ENCODE peak calls at places on chromosomes 6 and 20, in seven cellular contexts. H, Y, A, X, W, I and O are unnamed samples. For H3K9me3, the result is how much of the 10 kb centered on the place peaks cover.

GRCh38 chr6:41437604-41438003 is 102.2 kb downstream of the NCR2 start:
- DNase-seq in H (no peak), Y (no peak), A (no peak), X (no peak), W (no peak), I (no peak), O (no peak)

GRCh38 chr6:2848851-2849250 is 7.2 kb upstream of the SERPINB1 start:
- DNase-seq in H (no peak), Y (no peak), A (no peak), X (no peak), W (no peak), I (no peak), O (peak)

GRCh38 chr20:37503256-37503927 is 17.7 kb upstream of the NNAT start:
- DNase-seq in H (no peak), Y (no peak), A (no peak), X (peak), W (no peak), I (no peak), O (no peak)

GRCh38 chr20:37298190-37298939 is 8.9 kb downstream of the MANBAL start:
- DNase-seq in H (peak), Y (no peak), A (no peak), X (no peak), W (no peak), I (peak), O (no peak)

GRCh38 chr6:154572592-154572991 is 62.1 kb upstream of the CNKSR3 start:
- DNase-seq in H (no peak), Y (peak), A (no peak), X (no peak), W (no peak), I (no peak), O (no peak)

GRCh38 chr6:2792330-2792729 is 27.1 kb downstream of the WRNIP1 start:
- DNase-seq in H (peak), Y (no peak), A (no peak), X (no peak), W (no peak), I (no peak), O (no peak)

GRCh38 chr6:34237316-34237721 is 646 bp downstream of the HMGA1 start:
- DNase-seq in H (peak), Y (no peak), A (no peak), X (no peak), W (peak), I (no peak), O (no peak)

GRCh38 chr6:118083711-118084110 is 176.6 kb downstream of the SLC35F1 start:
- DNase-seq in H (no peak), Y (no peak), A (no peak), X (no peak), W (no peak), I (no peak), O (no peak)

GRCh38 chr20:36461600-36462439 is 79.5 kb upstream of the MYL9 start:
- DNase-seq in H (peak), Y (peak), A (no peak), X (peak), W (peak), I (peak), O (peak)

GRCh38 chr6:89508755-89509563 is 76.0 kb downstream of the ANKRD6 start:
- DNase-seq in H (peak), Y (no peak), A (no peak), X (no peak), W (peak), I (no peak), O (no peak)

GRCh38 chr20:57160985-57161384 is 105.5 kb downstream of the BMP7 start:
- DNase-seq in H (no peak), Y (no peak), A (no peak), X (no peak), W (no peak), I (no peak), O (no peak)

GRCh38 chr20:48335421-48336090 is 492.2 kb downstream of the PREX1 start:
- DNase-seq in H (no peak), Y (no peak), A (no peak), X (no peak), W (no peak), I (no peak), O (no peak)

GRCh38 chr6:51342393-51342792 is 523.7 kb downstream of the TFAP2B start:
- DNase-seq in H (no peak), Y (no peak), A (no peak), X (no peak), W (no peak), I (no peak), O (no peak)

GRCh38 chr6:110814488-110815259 is 595 bp downstream of the CDK19 start:
- DNase-seq in H (peak), Y (peak), A (no peak), X (peak), W (peak), I (peak), O (peak)

GRCh38 chr20:21613512-21613911 is 92.0 kb upstream of the PAX1 start:
- DNase-seq in H (no peak), Y (no peak), A (no peak), X (no peak), W (no peak), I (no peak), O (no peak)

GRCh38 chr6:41693866-41694265 is 41.5 kb downstream of the TFEB start:
- DNase-seq in H (no peak), Y (no peak), A (no peak), X (no peak), W (no peak), I (no peak), O (no peak)

GRCh38 chr6:138863331-138863730 is 67.4 kb downstream of the ECT2L start:
- DNase-seq in H (no peak), Y (no peak), A (no peak), X (peak), W (no peak), I (no peak), O (no peak)

GRCh38 chr6:110575910-110576463 is 99.6 kb upstream of the SLC22A16 start:
- DNase-seq in H (no peak), Y (no peak), A (no peak), X (no peak), W (no peak), I (no peak), O (no peak)

GRCh38 chr6:134436950-134437349 is 119.0 kb upstream of the SGK1 start:
- DNase-seq in H (peak), Y (no peak), A (no peak), X (no peak), W (no peak), I (no peak), O (no peak)

GRCh38 chr6:134438825-134439224 is 120.9 kb upstream of the SGK1 start:
- DNase-seq in H (no peak), Y (no peak), A (no peak), X (no peak), W (no peak), I (no peak), O (no peak)

GRCh38 chr6:134436281-134436815 is 118.4 kb upstream of the SGK1 start:
- DNase-seq in H (peak), Y (peak), A (peak), X (peak), W (no peak), I (no peak), O (peak)

GRCh38 chr6:134435814-134436280 is 117.9 kb upstream of the SGK1 start:
- DNase-seq in H (no peak), Y (no peak), A (no peak), X (no peak), W (no peak), I (no peak), O (no peak)

DNA sequence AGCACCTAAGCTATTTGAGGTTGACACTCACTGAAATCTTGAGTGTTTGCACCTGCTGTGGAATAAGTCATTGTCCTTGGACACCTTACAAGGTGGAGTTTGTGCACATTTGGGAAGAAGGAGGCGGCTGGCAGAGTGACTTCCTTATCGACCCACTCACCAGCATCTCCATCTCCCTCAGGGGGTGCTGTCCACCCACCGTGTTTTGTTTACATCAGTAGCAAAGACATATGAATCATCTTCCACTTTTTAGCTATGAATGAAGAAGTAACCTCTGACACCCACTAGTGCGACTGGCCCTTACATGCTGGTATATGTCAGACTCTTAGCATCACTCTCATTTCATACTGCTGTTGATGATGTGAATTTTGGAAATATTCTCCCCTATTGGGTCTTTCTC is 119.5 kb upstream of the SGK1 start:
- DNase-seq in H (peak), Y (no peak), A (no peak), X (no peak), W (no peak), I (no peak), O (no peak)
- TF ChIP-seq CTCF in H (no peak), Y (no peak), A (peak), X (no peak), W (no peak), I (no peak), O (no peak)

GRCh38 chr20:6999381-6999780 is 231.9 kb downstream of the BMP2 start:
- DNase-seq in H (no peak), Y (no peak), A (no peak), X (no peak), W (no peak), I (no peak), O (no peak)
- H3K9me3 ChIP-seq in H (under half), Y (under half), A (under half), X (under half), W (under half), I (under half), O (under half)

GRCh38 chr6:99613705-99614429 is 7.2 kb downstream of the PRDM13 start:
- DNase-seq in H (no peak), Y (no peak), A (no peak), X (no peak), W (peak), I (no peak), O (no peak)

GRCh38 chr6:99611148-99611547 is 4.5 kb downstream of the PRDM13 start:
- DNase-seq in H (no peak), Y (no peak), A (no peak), X (no peak), W (no peak), I (no peak), O (no peak)

GRCh38 chr6:99612551-99613397 is 6.1 kb downstream of the PRDM13 start:
- DNase-seq in H (no peak), Y (no peak), A (no peak), X (no peak), W (no peak), I (no peak), O (no peak)

GRCh38 chr6:99614430-99615161 is 8.0 kb downstream of the PRDM13 start:
- DNase-seq in H (no peak), Y (no peak), A (no peak), X (no peak), W (peak), I (no peak), O (no peak)

DNA sequence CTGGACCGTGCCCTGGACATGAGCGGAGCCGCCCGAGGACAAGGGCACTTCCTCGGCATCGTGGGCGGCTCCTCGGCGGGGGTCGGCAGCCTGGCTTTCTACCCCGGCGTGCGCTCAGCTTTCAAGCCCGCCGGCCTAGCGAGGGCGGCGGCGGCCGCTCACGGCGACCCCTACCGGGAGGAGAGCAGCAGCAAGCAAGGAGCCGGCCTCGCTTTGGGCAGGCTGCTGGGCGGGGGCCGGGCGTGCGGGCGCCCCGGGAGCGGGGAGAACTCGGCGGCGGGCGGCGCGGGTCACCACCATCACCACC is 6.7 kb downstream of the PRDM13 start:
- DNase-seq in H (peak), Y (no peak), A (no peak), X (no peak), W (peak), I (no peak), O (no peak)
- TF ChIP-seq CTCF in H (peak), Y (peak), A (peak), X (peak), W (no peak), I (no peak), O (no peak)

DNA sequence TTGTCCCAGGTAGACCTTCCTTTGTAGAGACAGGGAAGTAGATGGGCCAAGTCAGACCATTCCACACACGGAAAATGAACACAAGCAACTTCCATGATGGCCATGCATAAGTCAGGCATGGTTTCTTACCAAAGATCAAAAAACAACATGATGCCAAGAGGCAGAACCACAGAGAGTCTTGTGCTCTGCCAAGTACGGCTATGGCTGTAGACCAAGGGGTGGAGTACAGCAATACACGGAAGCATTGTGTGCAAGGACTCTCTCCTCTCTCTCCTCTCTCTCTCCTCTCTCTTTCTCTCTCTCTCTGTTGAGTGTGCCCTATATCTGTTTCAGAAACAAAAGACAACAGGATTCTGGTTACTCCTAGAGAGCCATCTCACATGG is 4.8 kb upstream of the DUSP22 start:
- DNase-seq in H (no peak), Y (no peak), A (no peak), X (no peak), W (no peak), I (no peak), O (no peak)
- H3K9me3 ChIP-seq in H (under half), Y (under half), A (under half), X (under half), W (under half), I (under half), O (under half)

GRCh38 chr6:132275253-132275970 is 125.9 kb downstream of the MOXD1 start:
- DNase-seq in H (no peak), Y (no peak), A (no peak), X (no peak), W (peak), I (no peak), O (no peak)

GRCh38 chr6:132285004-132285780 is 116.1 kb downstream of the MOXD1 start:
- DNase-seq in H (no peak), Y (no peak), A (no peak), X (no peak), W (no peak), I (no peak), O (no peak)

GRCh38 chr6:132282696-132283095 is 118.6 kb downstream of the MOXD1 start:
- DNase-seq in H (no peak), Y (no peak), A (no peak), X (no peak), W (no peak), I (no peak), O (no peak)

DNA sequence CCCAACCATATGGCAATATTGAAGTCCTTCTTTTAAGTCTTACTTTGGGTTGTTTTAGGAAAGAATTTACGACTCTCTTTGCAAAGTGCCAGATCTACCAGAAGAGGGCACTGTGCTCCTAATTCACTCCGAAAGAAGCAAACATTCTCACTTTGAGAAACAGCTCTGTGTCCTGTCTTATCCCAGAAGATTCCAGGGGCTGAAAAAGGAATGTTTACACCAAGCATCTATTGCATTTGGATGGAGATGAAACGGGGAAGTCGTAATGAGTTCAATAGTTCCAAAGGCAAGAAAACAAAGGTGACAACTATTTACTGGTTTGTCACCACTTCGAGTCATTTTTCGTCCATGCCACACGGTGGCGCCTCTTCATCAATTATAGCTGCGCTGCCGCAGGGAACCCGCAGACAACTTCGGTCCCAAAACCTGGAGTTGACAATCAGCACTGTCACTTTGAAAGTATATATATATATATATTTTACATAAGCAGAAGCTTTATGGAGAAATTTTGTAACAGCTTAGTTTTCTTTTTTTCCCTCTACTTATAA is 121.6 kb downstream of the MOXD1 start:
- DNase-seq in H (peak), Y (peak), A (peak), X (peak), W (peak), I (peak), O (peak)
- TF ChIP-seq CTCF in H (peak), Y (peak), A (peak), X (peak), W (peak), I (peak), O (peak)

GRCh38 chr6:163501022-163501421 is 86.5 kb downstream of the QKI start:
- DNase-seq in H (no peak), Y (no peak), A (no peak), X (no peak), W (no peak), I (no peak), O (no peak)

GRCh38 chr6:163496205-163496604 is 81.7 kb downstream of the QKI start:
- DNase-seq in H (no peak), Y (no peak), A (no peak), X (no peak), W (no peak), I (no peak), O (no peak)

GRCh38 chr6:163504984-163505640 is 90.6 kb downstream of the QKI start:
- DNase-seq in H (no peak), Y (no peak), A (no peak), X (no peak), W (no peak), I (no peak), O (no peak)

GRCh38 chr6:163500105-163500504 is 85.6 kb downstream of the QKI start:
- DNase-seq in H (no peak), Y (no peak), A (no peak), X (no peak), W (no peak), I (no peak), O (no peak)

GRCh38 chr6:163501440-163501839 is 86.9 kb downstream of the QKI start:
- DNase-seq in H (no peak), Y (no peak), A (no peak), X (no peak), W (no peak), I (no peak), O (no peak)
- H3K9me3 ChIP-seq in H (under half), Y (under half), A (under half), X (under half), W (under half), I (under half), O (under half)

GRCh38 chr6:156359912-156360311 is 417.3 kb upstream of the ARID1B start:
- DNase-seq in H (no peak), Y (no peak), A (no peak), X (no peak), W (no peak), I (no peak), O (no peak)
- TF ChIP-seq CTCF in H (no peak), Y (no peak), A (peak), X (no peak), W (no peak), I (no peak), O (no peak)

GRCh38 chr6:169062272-169062671 is 191.4 kb downstream of the THBS2 start:
- DNase-seq in H (no peak), Y (no peak), A (no peak), X (no peak), W (no peak), I (no peak), O (no peak)
- H3K9me3 ChIP-seq in H (under half), Y (under half), A (under half), X (under half), W (under half), I (under half), O (under half)

GRCh38 chr20:51199920-51200319 is 177.0 kb upstream of the KCNG1 start:
- DNase-seq in H (no peak), Y (no peak), A (no peak), X (no peak), W (no peak), I (no peak), O (no peak)

GRCh38 chr20:51204794-51205193 is 181.9 kb upstream of the KCNG1 start:
- DNase-seq in H (no peak), Y (no peak), A (no peak), X (no peak), W (no peak), I (no peak), O (no peak)

GRCh38 chr20:51208162-51208561 is 185.3 kb upstream of the KCNG1 start:
- DNase-seq in H (no peak), Y (no peak), A (no peak), X (no peak), W (no peak), I (no peak), O (no peak)

GRCh38 chr20:51206032-51206662 is 183.2 kb upstream of the KCNG1 start:
- DNase-seq in H (no peak), Y (no peak), A (no peak), X (no peak), W (no peak), I (no peak), O (no peak)

DNA sequence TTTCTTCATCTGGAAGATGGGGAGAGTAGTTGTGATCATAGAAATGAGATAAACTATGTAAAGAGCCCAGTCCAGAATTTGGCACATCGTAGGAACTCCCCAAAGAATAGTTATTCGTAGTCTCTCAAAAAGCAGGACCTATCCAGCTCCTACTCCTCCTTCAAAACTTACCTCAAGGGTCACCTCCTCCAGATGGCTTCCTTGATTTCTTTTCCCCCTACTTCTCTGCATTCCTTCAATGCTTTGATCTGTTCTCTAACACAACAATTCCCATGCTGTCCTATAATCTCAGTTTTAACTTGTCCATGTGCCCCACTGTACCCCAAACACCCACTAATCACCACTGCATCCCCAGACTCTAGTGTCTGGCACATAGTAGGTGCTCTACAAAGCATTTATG is 181.1 kb upstream of the KCNG1 start:
- DNase-seq in H (no peak), Y (no peak), A (no peak), X (no peak), W (no peak), I (no peak), O (no peak)
- TF ChIP-seq CTCF in H (no peak), Y (no peak), A (no peak), X (no peak), W (no peak), I (no peak), O (no peak)